ENCODE peak calls at places on chromosome 22, in eight cellular contexts. M, L, Y, I, O, B, H and R are unnamed samples.

GRCh38 chr22:35349704-35350538 is 31.0 kb upstream of the HMOX1 start:
- DNase-seq in M (no peak), L (no peak), Y (no peak), I (peak; percentile 71), O (no peak), B (no peak), H (no peak), R (no peak)

GRCh38 chr22:20945578-20945934 is 21.5 kb upstream of the AIFM3 start:
- DNase-seq in M (no peak), L (no peak), Y (no peak), I (no peak), O (no peak), B (no peak), H (no peak), R (no peak)

GRCh38 chr22:37636186-37636948 is 3.1 kb upstream of the SH3BP1 start:
- DNase-seq in M (no peak), L (peak; percentile 67), Y (no peak), I (peak; percentile 73), O (peak; percentile 92), B (peak; percentile 65), H (peak; percentile 88), R (no peak)

GRCh38 chr22:30202531-30203006 is 44.0 kb downstream of the LIF start:
- DNase-seq in M (no peak), L (no peak), Y (no peak), I (peak; percentile 35), O (peak; percentile 61), B (no peak), H (no peak), R (no peak)

GRCh38 chr22:32165692-32166091 is 6.6 kb upstream of the C22orf42 start:
- DNase-seq in M (no peak), L (no peak), Y (no peak), I (no peak), O (no peak), B (no peak), H (no peak), R (no peak)

GRCh38 chr22:47333625-47334024 is 571.2 kb downstream of the TBC1D22A start:
- DNase-seq in M (no peak), L (no peak), Y (no peak), I (no peak), O (peak; percentile 75), B (no peak), H (no peak), R (peak; percentile 9)

GRCh38 chr22:30196141-30196866 is 50.3 kb downstream of the LIF start:
- DNase-seq in M (peak; percentile 55), L (peak; percentile 99), Y (peak; percentile 88), I (peak; percentile 69), O (peak; percentile 100), B (no peak), H (no peak), R (peak; percentile 84)

GRCh38 chr22:34688825-34689224 is 377.1 kb upstream of the ISX start:
- DNase-seq in M (no peak), L (peak; percentile 39), Y (no peak), I (peak; percentile 35), O (no peak), B (no peak), H (no peak), R (no peak)

GRCh38 chr22:43377486-43377995 is 34.3 kb upstream of the MPPED1 start:
- DNase-seq in M (no peak), L (no peak), Y (no peak), I (no peak), O (no peak), B (no peak), H (peak; percentile 45), R (no peak)

GRCh38 chr22:20430101-20430640 is 7.5 kb downstream of the SCARF2 start:
- DNase-seq in M (no peak), L (peak; percentile 43), Y (peak; percentile 50), I (peak; percentile 80), O (no peak), B (no peak), H (no peak), R (no peak)

GRCh38 chr22:22342697-22343602 is 98.4 kb downstream of the VPREB1 start:
- DNase-seq in M (peak; percentile 74), L (peak; percentile 95), Y (no peak), I (peak; percentile 91), O (peak; percentile 24), B (no peak), H (peak; percentile 73), R (peak; percentile 54)

GRCh38 chr22:49930596-49931412 is 12.4 kb downstream of the CRELD2 start:
- DNase-seq in M (peak; percentile 96), L (peak; percentile 65), Y (no peak), I (peak; percentile 73), O (peak; percentile 58), B (peak; percentile 86), H (peak; percentile 69), R (peak; percentile 81)

GRCh38 chr22:36730176-36730858 is 26.8 kb upstream of the CACNG2 start:
- DNase-seq in M (no peak), L (no peak), Y (peak; percentile 37), I (peak; percentile 19), O (no peak), B (no peak), H (no peak), R (no peak)